ENCODE peak calls at places on chromosomes 16 and 17, in nine cellular contexts. M, T, Q, N, X, E, C, P and I are unnamed samples.

GRCh38 chr17:8922451-8922850 is 43.1 kb downstream of the PIK3R5 start:
- DNase-seq in M (peak; percentile 90), T (no peak), Q (no peak), N (no peak), X (no peak), E (no peak), C (no peak), P (peak; percentile 49), I (no peak)

GRCh38 chr16:30110661-30111060 is 2.7 kb downstream of the GDPD3 start:
- DNase-seq in M (no peak), T (no peak), Q (no peak), N (no peak), X (no peak), E (no peak), C (no peak), P (no peak), I (no peak)

GRCh38 chr16:55622930-55623561 is 32.7 kb upstream of the SLC6A2 start:
- DNase-seq in M (no peak), T (no peak), Q (no peak), N (no peak), X (no peak), E (peak; percentile 30), C (no peak), P (no peak), I (no peak)

GRCh38 chr16:26772503-26772902 is 294.2 kb upstream of the C16orf82 start:
- DNase-seq in M (no peak), T (no peak), Q (peak; percentile 15), N (no peak), X (no peak), E (no peak), C (no peak), P (no peak), I (no peak)

GRCh38 chr17:43756176-43756575 is 2.4 kb downstream of the SOST start:
- DNase-seq in M (no peak), T (no peak), Q (no peak), N (no peak), X (no peak), E (no peak), C (no peak), P (no peak), I (no peak)

GRCh38 chr16:67447508-67448076 is 16.7 kb downstream of the HSD11B2 start:
- DNase-seq in M (no peak), T (peak; percentile 78), Q (peak; percentile 68), N (peak; percentile 45), X (peak; percentile 54), E (peak; percentile 70), C (no peak), P (peak; percentile 37), I (no peak)

GRCh38 chr17:61247438-61247837 is 152.2 kb upstream of the TBX2 start:
- DNase-seq in M (peak; percentile 99), T (no peak), Q (no peak), N (no peak), X (no peak), E (no peak), C (no peak), P (no peak), I (no peak)

GRCh38 chr16:12406840-12407690 is 396.6 kb downstream of the CPPED1 start:
- DNase-seq in M (no peak), T (no peak), Q (peak; percentile 3), N (no peak), X (no peak), E (no peak), C (no peak), P (no peak), I (no peak)

GRCh38 chr16:84098939-84099338 is 17.8 kb downstream of the MBTPS1 start:
- DNase-seq in M (no peak), T (no peak), Q (no peak), N (no peak), X (no peak), E (no peak), C (no peak), P (no peak), I (no peak)

GRCh38 chr17:77489898-77490265 is 349.1 kb downstream of the SEC14L1 start:
- DNase-seq in M (no peak), T (peak; percentile 62), Q (no peak), N (peak; percentile 86), X (peak; percentile 68), E (no peak), C (peak; percentile 93), P (no peak), I (no peak)

GRCh38 chr17:7084058-7084457 is 4.0 kb upstream of the CLEC10A start:
- DNase-seq in M (peak; percentile 39), T (no peak), Q (no peak), N (no peak), X (no peak), E (no peak), C (no peak), P (no peak), I (no peak)

DNA sequence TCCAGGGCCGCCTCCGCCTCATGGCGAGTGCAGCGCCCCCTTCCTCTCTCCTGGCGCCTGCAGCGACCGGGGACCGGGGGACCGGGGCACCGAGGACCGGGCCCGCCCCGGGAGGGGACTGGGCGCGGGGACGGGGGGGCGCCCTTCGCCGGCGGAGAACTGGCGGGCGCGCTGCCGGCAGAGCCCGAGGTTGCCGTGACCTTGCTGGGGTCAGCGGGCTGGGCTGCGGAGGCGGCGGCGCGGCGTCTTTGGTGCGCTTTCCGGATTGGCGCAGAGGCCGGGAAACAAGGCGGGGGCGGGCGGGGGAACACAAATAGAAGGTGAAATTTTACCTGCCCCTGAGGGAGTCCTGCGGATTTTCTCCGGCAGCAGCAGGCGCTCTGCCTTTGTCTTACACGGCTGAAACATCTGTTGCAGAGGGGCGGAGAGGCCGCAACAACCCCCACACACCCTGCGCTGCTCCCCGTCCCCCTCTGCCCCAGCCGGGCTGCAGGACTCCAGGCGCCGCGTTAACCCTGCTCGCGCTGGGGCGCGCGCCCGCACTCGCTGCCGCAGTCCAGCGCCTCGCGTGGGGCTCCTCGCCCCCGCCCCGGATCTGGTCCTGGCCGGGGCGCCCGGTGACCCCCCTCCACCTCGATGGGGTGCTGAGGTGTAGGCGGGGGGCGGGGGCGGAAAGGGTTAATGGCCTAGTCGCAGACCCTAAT is 53.5 kb downstream of the SREBF1 start:
- DNase-seq in M (no peak), T (peak; percentile 60), Q (peak; percentile 77), N (peak; percentile 76), X (peak; percentile 73), E (peak; percentile 76), C (no peak), P (no peak), I (no peak)
- TF ChIP-seq CTCF in M (peak; percentile 1), T (no peak), Q (peak; percentile 27), N (peak; percentile 17), X (no peak), E (peak; percentile 35), C (no peak), P (peak; percentile 8), I (no peak)

GRCh38 chr17:74936470-74936799 is 737 bp downstream of the OTOP3 start:
- DNase-seq in M (no peak), T (no peak), Q (no peak), N (no peak), X (no peak), E (no peak), C (no peak), P (no peak), I (no peak)
- TF ChIP-seq CTCF in M (no peak), T (no peak), Q (no peak), N (no peak), X (no peak), E (no peak), C (no peak), P (no peak), I (no peak)

DNA sequence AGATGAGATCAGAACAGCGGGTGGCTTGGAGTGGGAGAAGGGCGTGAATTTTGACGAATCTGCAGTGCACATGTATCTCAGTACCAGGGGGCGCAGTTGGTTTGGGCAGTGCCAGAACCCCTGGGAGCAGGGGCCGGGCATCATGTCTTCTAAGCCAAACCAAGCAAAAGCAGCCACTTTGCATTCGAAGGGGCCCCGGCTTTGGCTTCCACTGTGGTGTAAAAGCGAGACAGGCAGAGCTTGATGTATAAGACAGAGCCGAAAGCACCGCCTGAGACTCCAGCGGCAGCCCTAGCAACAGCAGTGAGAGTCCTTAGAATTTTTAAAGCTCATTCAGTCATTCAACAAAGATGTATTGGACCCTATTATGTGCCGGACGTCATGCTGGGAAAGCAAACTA is 3.8 kb upstream of the XYLT1 start:
- DNase-seq in M (no peak), T (peak; percentile 20), Q (peak; percentile 42), N (no peak), X (no peak), E (no peak), C (no peak), P (no peak), I (no peak)
- TF ChIP-seq CTCF in M (peak; percentile 11), T (no peak), Q (no peak), N (no peak), X (no peak), E (no peak), C (no peak), P (no peak), I (no peak)

DNA sequence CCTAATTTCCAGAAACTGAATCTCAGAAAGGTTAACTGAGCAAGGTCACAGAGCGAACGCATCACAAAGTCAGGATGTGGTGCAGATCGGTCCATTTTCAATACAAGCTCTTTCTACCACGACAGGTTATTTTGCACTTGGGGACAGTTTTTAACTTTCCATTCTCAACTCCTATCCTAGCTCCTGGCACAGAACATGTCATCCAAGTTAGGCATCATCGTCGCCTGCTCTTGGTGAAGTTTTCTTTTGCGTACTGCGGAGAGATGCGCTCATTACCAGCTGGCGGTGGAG is 15.5 kb upstream of the ERN1 start:
- DNase-seq in M (no peak), T (no peak), Q (no peak), N (no peak), X (no peak), E (no peak), C (no peak), P (no peak), I (no peak)
- TF ChIP-seq CTCF in M (no peak), T (no peak), Q (no peak), N (peak; percentile 13), X (no peak), E (peak; percentile 14), C (no peak), P (peak; percentile 4), I (no peak)